ENCODE peak calls at places on chromosome 7, in seven cellular contexts. One of them, this sample, is unnamed.
A peak's percentile ranks its signal among the peaks of the same experiment; 100 is the strongest.

GRCh38 chr7:49783446-49783845 is 10.0 kb downstream of the VWC2 start:
- DNase-seq in GM12865: no peak
- DNase-seq in NCI-H2029: no peak
- DNase-seq in NT2/D1: no peak
- DNase-seq in hypothalamus: no peak
- DNase-seq in neural crest cell: no peak
- DNase-seq in GM23338: no peak
- DNase-seq in this sample: no peak

GRCh38 chr7:18727094-18727870 is 231.7 kb downstream of the HDAC9 start:
- DNase-seq in neural crest cell: no peak
- DNase-seq in GM23338: no peak
- DNase-seq in NT2/D1: no peak
- DNase-seq in hypothalamus: no peak
- DNase-seq in GM12865: no peak
- DNase-seq in NCI-H2029: no peak
- DNase-seq in this sample: no peak

GRCh38 chr7:152760384-152761115 is 998 bp downstream of the ACTR3B start:
- DNase-seq in NT2/D1: no peak
- DNase-seq in hypothalamus: no peak
- DNase-seq in neural crest cell: no peak
- DNase-seq in GM12865: no peak
- DNase-seq in GM23338: peak; percentile 20
- DNase-seq in NCI-H2029: no peak
- DNase-seq in this sample: no peak

GRCh38 chr7:37037286-37037685 is 313.0 kb upstream of the AOAH start:
- DNase-seq in neural crest cell: no peak
- DNase-seq in NT2/D1: no peak
- DNase-seq in GM23338: no peak
- DNase-seq in hypothalamus: no peak
- DNase-seq in GM12865: no peak
- DNase-seq in NCI-H2029: no peak
- DNase-seq in this sample: no peak

GRCh38 chr7:154767194-154767593 is 235.7 kb downstream of the PAXIP1 start:
- DNase-seq in GM23338: no peak
- DNase-seq in GM12865: no peak
- DNase-seq in neural crest cell: no peak
- DNase-seq in NCI-H2029: no peak
- DNase-seq in NT2/D1: no peak
- DNase-seq in hypothalamus: no peak
- DNase-seq in this sample: no peak

GRCh38 chr7:130481898-130482297 is 10.0 kb upstream of the MEST start:
- DNase-seq in NT2/D1: no peak
- DNase-seq in neural crest cell: no peak
- DNase-seq in GM23338: no peak
- DNase-seq in NCI-H2029: no peak
- DNase-seq in GM12865: no peak
- DNase-seq in hypothalamus: no peak
- DNase-seq in this sample: no peak

GRCh38 chr7:16421333-16422099 is at the start of gene CRPPA:
- DNase-seq in GM12865: no peak
- DNase-seq in GM23338: peak; percentile 60
- DNase-seq in hypothalamus: peak; percentile 50
- DNase-seq in NT2/D1: peak; percentile 36
- DNase-seq in neural crest cell: peak; percentile 44
- DNase-seq in NCI-H2029: no peak
- DNase-seq in this sample: no peak

GRCh38 chr7:121298831-121299239 is 30.0 kb upstream of the WNT16 start:
- DNase-seq in NT2/D1: no peak
- DNase-seq in neural crest cell: no peak
- DNase-seq in NCI-H2029: no peak
- DNase-seq in hypothalamus: no peak
- DNase-seq in GM12865: no peak
- DNase-seq in GM23338: no peak
- DNase-seq in this sample: no peak

GRCh38 chr7:149432121-149432691 is 28.7 kb downstream of the ZNF777 start:
- DNase-seq in NT2/D1: no peak
- DNase-seq in GM12865: no peak
- DNase-seq in GM23338: peak; percentile 48
- DNase-seq in NCI-H2029: no peak
- DNase-seq in neural crest cell: no peak
- DNase-seq in hypothalamus: no peak
- DNase-seq in this sample: no peak

GRCh38 chr7:66221442-66221841 is 16.3 kb downstream of the TPST1 start:
- DNase-seq in neural crest cell: no peak
- DNase-seq in hypothalamus: no peak
- DNase-seq in NT2/D1: no peak
- DNase-seq in NCI-H2029: no peak
- DNase-seq in GM12865: no peak
- DNase-seq in GM23338: no peak
- DNase-seq in this sample: no peak

GRCh38 chr7:102832694-102833093 is 80.1 kb upstream of the LRRC17 start:
- DNase-seq in GM23338: no peak
- DNase-seq in NT2/D1: no peak
- DNase-seq in hypothalamus: no peak
- DNase-seq in neural crest cell: no peak
- DNase-seq in NCI-H2029: no peak
- DNase-seq in GM12865: no peak
- DNase-seq in this sample: no peak

GRCh38 chr7:128398016-128398840 is 11.6 kb downstream of the IMPDH1 start:
- DNase-seq in GM12865: no peak
- DNase-seq in hypothalamus: peak; percentile 30
- DNase-seq in neural crest cell: peak; percentile 74
- DNase-seq in GM23338: peak; percentile 85
- DNase-seq in NCI-H2029: peak; percentile 10
- DNase-seq in NT2/D1: no peak
- DNase-seq in this sample: no peak

GRCh38 chr7:50069613-50070012 is 23.4 kb downstream of the ZPBP start:
- DNase-seq in NCI-H2029: peak; percentile 16
- DNase-seq in neural crest cell: no peak
- DNase-seq in NT2/D1: no peak
- DNase-seq in hypothalamus: no peak
- DNase-seq in GM12865: peak; percentile 70
- DNase-seq in GM23338: peak; percentile 24
- DNase-seq in this sample: no peak

GRCh38 chr7:87445897-87446296 is 29.6 kb downstream of the ABCB4 start:
- DNase-seq in GM23338: no peak
- DNase-seq in NCI-H2029: no peak
- DNase-seq in NT2/D1: no peak
- DNase-seq in neural crest cell: no peak
- DNase-seq in GM12865: peak; percentile 14
- DNase-seq in hypothalamus: no peak
- DNase-seq in this sample: no peak

GRCh38 chr7:99669782-99670181 is 10.0 kb downstream of the CYP3A5 start:
- DNase-seq in neural crest cell: no peak
- DNase-seq in NCI-H2029: no peak
- DNase-seq in hypothalamus: no peak
- DNase-seq in GM23338: no peak
- DNase-seq in NT2/D1: no peak
- DNase-seq in GM12865: no peak
- DNase-seq in this sample: no peak

GRCh38 chr7:139830779-139831498 is 1.9 kb downstream of the TBXAS1 start:
- DNase-seq in NCI-H2029: no peak
- DNase-seq in neural crest cell: no peak
- DNase-seq in hypothalamus: no peak
- DNase-seq in GM12865: no peak
- DNase-seq in GM23338: no peak
- DNase-seq in NT2/D1: no peak
- DNase-seq in this sample: no peak

GRCh38 chr7:27329917-27330316 is 87.3 kb downstream of the EVX1 start:
- DNase-seq in NT2/D1: no peak
- DNase-seq in NCI-H2029: no peak
- DNase-seq in GM12865: no peak
- DNase-seq in GM23338: peak; percentile 28
- DNase-seq in hypothalamus: no peak
- DNase-seq in neural crest cell: no peak
- DNase-seq in this sample: no peak

GRCh38 chr7:37943905-37944736 is 23.7 kb downstream of the EPDR1 start:
- DNase-seq in neural crest cell: no peak
- DNase-seq in NT2/D1: no peak
- DNase-seq in hypothalamus: no peak
- DNase-seq in NCI-H2029: no peak
- DNase-seq in GM12865: peak; percentile 42
- DNase-seq in GM23338: no peak
- DNase-seq in this sample: no peak

GRCh38 chr7:44969701-44970494 is 8.9 kb downstream of the MYO1G start:
- DNase-seq in neural crest cell: no peak
- DNase-seq in GM12865: no peak
- DNase-seq in NCI-H2029: peak; percentile 65
- DNase-seq in hypothalamus: no peak
- DNase-seq in GM23338: no peak
- DNase-seq in NT2/D1: no peak
- DNase-seq in this sample: no peak

GRCh38 chr7:20777377-20778062 is 9.2 kb downstream of the SP8 start:
- DNase-seq in GM23338: peak; percentile 60
- DNase-seq in NCI-H2029: no peak
- DNase-seq in GM12865: no peak
- DNase-seq in neural crest cell: no peak
- DNase-seq in hypothalamus: no peak
- DNase-seq in NT2/D1: no peak
- DNase-seq in this sample: no peak

GRCh38 chr7:66330961-66331360 is 125.8 kb downstream of the TPST1 start:
- DNase-seq in neural crest cell: no peak
- DNase-seq in GM12865: no peak
- DNase-seq in NCI-H2029: no peak
- DNase-seq in GM23338: no peak
- DNase-seq in NT2/D1: no peak
- DNase-seq in hypothalamus: peak; percentile 4
- DNase-seq in this sample: no peak

GRCh38 chr7:2689951-2690705 is 2.1 kb downstream of the AMZ1 start:
- DNase-seq in NT2/D1: no peak
- DNase-seq in neural crest cell: no peak
- DNase-seq in NCI-H2029: peak; percentile 75
- DNase-seq in GM23338: no peak
- DNase-seq in hypothalamus: no peak
- DNase-seq in GM12865: peak; percentile 42
- DNase-seq in this sample: no peak

GRCh38 chr7:132373041-132373440 is 203.2 kb downstream of the PLXNA4 start:
- DNase-seq in hypothalamus: no peak
- DNase-seq in neural crest cell: no peak
- DNase-seq in NT2/D1: no peak
- DNase-seq in GM23338: no peak
- DNase-seq in NCI-H2029: no peak
- DNase-seq in GM12865: no peak
- DNase-seq in this sample: no peak

GRCh38 chr7:37915438-37915837 is 1.2 kb downstream of the SFRP4 start:
- DNase-seq in NT2/D1: no peak
- DNase-seq in GM23338: no peak
- DNase-seq in GM12865: peak; percentile 16
- DNase-seq in hypothalamus: no peak
- DNase-seq in NCI-H2029: no peak
- DNase-seq in neural crest cell: no peak
- DNase-seq in this sample: no peak

GRCh38 chr7:101114492-101114891 is 12.4 kb upstream of the SERPINE1 start:
- DNase-seq in GM12865: no peak
- DNase-seq in GM23338: no peak
- DNase-seq in neural crest cell: no peak
- DNase-seq in hypothalamus: no peak
- DNase-seq in NCI-H2029: no peak
- DNase-seq in NT2/D1: no peak
- DNase-seq in this sample: no peak

GRCh38 chr7:46486264-46487206 is 565.5 kb upstream of the IGFBP3 start:
- DNase-seq in hypothalamus: no peak
- DNase-seq in NCI-H2029: no peak
- DNase-seq in GM12865: peak; percentile 14
- DNase-seq in neural crest cell: no peak
- DNase-seq in GM23338: no peak
- DNase-seq in NT2/D1: no peak
- DNase-seq in this sample: no peak

GRCh38 chr7:18509491-18509890 is 13.9 kb downstream of the HDAC9 start:
- DNase-seq in hypothalamus: no peak
- DNase-seq in neural crest cell: no peak
- DNase-seq in GM23338: no peak
- DNase-seq in NT2/D1: no peak
- DNase-seq in GM12865: peak; percentile 31
- DNase-seq in NCI-H2029: no peak
- DNase-seq in this sample: no peak

GRCh38 chr7:92645531-92646061 is 55.4 kb upstream of the FAM133B start:
- DNase-seq in hypothalamus: no peak
- DNase-seq in GM23338: no peak
- DNase-seq in NT2/D1: no peak
- DNase-seq in GM12865: no peak
- DNase-seq in neural crest cell: no peak
- DNase-seq in NCI-H2029: no peak
- DNase-seq in this sample: no peak

GRCh38 chr7:43534110-43534509 is 48.8 kb upstream of the STK17A start:
- DNase-seq in NT2/D1: no peak
- DNase-seq in GM12865: no peak
- DNase-seq in hypothalamus: no peak
- DNase-seq in GM23338: no peak
- DNase-seq in neural crest cell: no peak
- DNase-seq in NCI-H2029: no peak
- DNase-seq in this sample: no peak

GRCh38 chr7:17963281-17963680 is 23.0 kb upstream of the SNX13 start:
- DNase-seq in GM23338: no peak
- DNase-seq in hypothalamus: no peak
- DNase-seq in NT2/D1: no peak
- DNase-seq in NCI-H2029: no peak
- DNase-seq in neural crest cell: no peak
- DNase-seq in GM12865: no peak
- DNase-seq in this sample: no peak

GRCh38 chr7:26653430-26653911 is 210.9 kb downstream of the SKAP2 start:
- DNase-seq in NT2/D1: no peak
- DNase-seq in neural crest cell: no peak
- DNase-seq in GM23338: no peak
- DNase-seq in NCI-H2029: peak; percentile 28
- DNase-seq in hypothalamus: no peak
- DNase-seq in GM12865: no peak
- DNase-seq in this sample: no peak

GRCh38 chr7:29214816-29215215 is 20.2 kb downstream of the CHN2 start:
- DNase-seq in hypothalamus: no peak
- DNase-seq in neural crest cell: no peak
- DNase-seq in GM23338: no peak
- DNase-seq in GM12865: no peak
- DNase-seq in NT2/D1: no peak
- DNase-seq in NCI-H2029: no peak
- DNase-seq in this sample: no peak

GRCh38 chr7:151009340-151010001 is 14.8 kb downstream of the ATG9B start:
- DNase-seq in GM12865: no peak
- DNase-seq in neural crest cell: no peak
- DNase-seq in NCI-H2029: no peak
- DNase-seq in hypothalamus: no peak
- DNase-seq in GM23338: peak; percentile 62
- DNase-seq in NT2/D1: no peak
- DNase-seq in this sample: no peak

GRCh38 chr7:70635633-70636032 is 496.3 kb upstream of the GALNT17 start:
- DNase-seq in GM12865: no peak
- DNase-seq in neural crest cell: no peak
- DNase-seq in NT2/D1: no peak
- DNase-seq in hypothalamus: no peak
- DNase-seq in NCI-H2029: no peak
- DNase-seq in GM23338: no peak
- DNase-seq in this sample: no peak